ENCODE peak calls at places on chromosomes 4 and X, in eight cellular contexts. R is progenitor cell of endocrine pancreas, E is SK-N-SH, K is sigmoid colon, T is A673, X is suprapubic skin, O is AG04450, S is lower lobe of right lung. D is an unnamed sample.

GRCh38 chr4:174545268-174545667 is 23.0 kb upstream of the HPGD start:
- DNase-seq in R (no peak), S (no peak), X (no peak), T (no peak), O (no peak), K (no peak), E (no peak), D (no peak)

GRCh38 chr4:11182031-11182430 is 246.7 kb downstream of the HS3ST1 start:
- DNase-seq in T (no peak), O (no peak), E (no peak), K (no peak), R (no peak), X (no peak), S (no peak), D (no peak)

GRCh38 chrX:11557120-11557519 is 108.6 kb downstream of the ARHGAP6 start:
- DNase-seq in E (no peak), S (no peak), O (no peak), T (no peak), R (no peak), X (no peak), K (no peak), D (no peak)

GRCh38 chr4:1082215-1083182 is 30.9 kb downstream of the RNF212 start:
- DNase-seq in K (peak), X (peak), R (no peak), O (peak), T (peak), S (peak), E (no peak), D (no peak)

GRCh38 chr4:53734584-53735363 is 143.5 kb upstream of the LNX1 start:
- DNase-seq in S (no peak), K (no peak), R (no peak), E (no peak), O (no peak), X (no peak), T (no peak), D (no peak)

GRCh38 chrX:136209016-136209738 is 42.0 kb downstream of the MAP7D3 start:
- DNase-seq in O (no peak), R (no peak), X (no peak), T (peak), K (peak), E (peak), S (no peak), D (no peak)

GRCh38 chr4:161466321-161466720 is 697.5 kb downstream of the FSTL5 start:
- DNase-seq in E (peak), X (no peak), K (no peak), S (no peak), R (no peak), T (no peak), O (no peak), D (no peak)

GRCh38 chrX:68299923-68300322 is 133.4 kb downstream of the OPHN1 start:
- DNase-seq in K (no peak), S (no peak), X (no peak), T (no peak), R (no peak), O (no peak), E (no peak), D (no peak)

GRCh38 chr4:153929651-153930050 is 140.8 kb upstream of the SFRP2 start:
- DNase-seq in T (no peak), S (no peak), R (no peak), E (no peak), K (no peak), X (no peak), O (no peak), D (no peak)

GRCh38 chr4:126938023-126938422 is 694.7 kb upstream of the INTU start:
- DNase-seq in E (no peak), O (no peak), R (no peak), S (no peak), X (no peak), K (no peak), T (no peak), D (no peak)

GRCh38 chr4:23614284-23614892 is 275.5 kb downstream of the PPARGC1A start:
- DNase-seq in R (no peak), O (no peak), T (peak), E (peak), X (no peak), S (no peak), K (no peak), D (no peak)

GRCh38 chr4:140904904-140905303 is 148.7 kb upstream of the TBC1D9 start:
- DNase-seq in E (no peak), X (no peak), T (no peak), K (no peak), R (no peak), O (no peak), S (no peak), D (no peak)

GRCh38 chr4:129087516-129087915 is 5.8 kb downstream of the SCLT1 start:
- DNase-seq in S (no peak), O (no peak), E (no peak), R (no peak), T (no peak), X (no peak), K (no peak), D (no peak)

GRCh38 chrX:361231-362145 is 25.2 kb downstream of the PPP2R3B start:
- DNase-seq in K (no peak), T (no peak), S (no peak), E (no peak), X (peak), O (no peak), R (no peak), D (no peak)

GRCh38 chrX:26631385-26631784 is 415.4 kb downstream of the MAGEB5 start:
- DNase-seq in E (no peak), R (no peak), X (no peak), O (no peak), K (no peak), S (no peak), T (no peak), D (no peak)

GRCh38 chr4:33722800-33723511 is 2521.4 kb downstream of the ARAP2 start:
- DNase-seq in O (no peak), R (no peak), K (no peak), E (peak), S (no peak), T (peak), X (no peak), D (no peak)

GRCh38 chrX:33032700-33033099 is 178.6 kb downstream of the DMD start:
- DNase-seq in O (no peak), S (no peak), E (no peak), T (no peak), R (no peak), K (no peak), X (no peak), D (no peak)

GRCh38 chr4:113368056-113368455 is 318.6 kb downstream of the ANK2 start:
- DNase-seq in E (no peak), S (no peak), K (no peak), O (peak), R (no peak), T (no peak), X (no peak), D (no peak)

GRCh38 chrX:108316456-108316855 is 121.8 kb downstream of the COL4A6 start:
- DNase-seq in E (no peak), S (no peak), R (no peak), O (no peak), K (no peak), T (no peak), X (no peak), D (no peak)

GRCh38 chr4:147765121-147765521 is 33.2 kb downstream of the ARHGAP10 start:
- DNase-seq in S (no peak), O (no peak), X (no peak), R (no peak), E (no peak), T (no peak), K (no peak), D (no peak)

DNA sequence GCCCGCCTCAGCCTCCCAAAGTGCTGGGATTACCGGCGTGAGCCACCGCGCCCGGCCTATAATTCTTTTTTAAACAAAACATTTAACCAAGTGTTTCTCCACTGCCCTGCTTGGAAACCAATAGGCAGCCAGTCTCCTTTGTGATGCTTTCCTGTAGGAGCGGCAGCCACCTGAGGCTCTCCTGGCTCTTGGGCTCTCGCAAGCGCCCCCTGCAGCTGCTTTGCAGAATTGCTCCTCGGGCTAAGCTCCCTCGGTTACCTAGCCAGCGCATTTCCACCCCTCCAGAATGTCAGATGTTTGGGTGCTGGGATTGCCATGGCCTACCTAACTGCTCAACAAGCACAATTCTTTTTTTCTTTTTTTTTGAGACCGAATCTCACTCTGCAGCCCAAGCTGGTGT is 7.7 kb downstream of the S100P start:
- DNase-seq in R (no peak), X (no peak), S (no peak), K (no peak), T (peak), E (no peak), O (no peak), D (no peak)
- TF ChIP-seq CTCF in R (peak), X (no peak), S (peak), K (no peak), T (peak), E (peak), O (peak), D (peak)

DNA sequence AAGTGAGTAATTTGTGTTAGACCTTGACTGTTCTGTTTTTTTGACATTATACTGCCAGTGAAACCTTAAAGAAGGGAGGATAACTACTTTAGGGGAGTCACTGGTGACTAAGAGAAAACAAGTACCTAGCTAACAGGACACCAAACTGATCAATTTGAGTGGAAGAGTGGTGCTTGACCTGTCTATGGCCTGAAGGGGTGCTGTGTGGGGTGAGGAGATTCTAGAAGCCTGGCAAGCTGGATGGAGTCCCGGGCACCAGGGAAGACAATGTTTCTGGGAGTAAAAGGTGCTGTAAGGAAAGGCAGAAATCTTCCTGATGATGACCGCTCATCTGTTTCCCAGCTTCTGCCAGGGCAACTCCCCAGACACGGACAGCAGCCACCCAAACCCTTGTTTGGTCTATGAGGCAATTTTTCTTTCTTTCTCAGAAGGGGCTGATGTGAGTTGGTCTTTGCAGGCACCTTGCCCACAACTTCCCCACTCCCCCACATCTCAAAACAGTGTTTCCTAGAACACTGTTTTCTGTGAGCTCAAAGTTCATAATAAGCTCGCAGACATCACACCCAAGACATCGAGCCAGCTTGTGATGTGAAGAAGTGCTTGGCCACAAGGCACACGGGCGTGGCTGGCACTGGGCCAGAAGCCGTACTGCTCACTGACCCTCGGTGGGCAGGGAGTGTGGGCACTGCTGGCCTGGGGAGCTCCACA is 4.6 kb downstream of the TXK start:
- DNase-seq in T (no peak), O (no peak), R (no peak), S (no peak), E (no peak), X (no peak), K (no peak), D (no peak)
- TF ChIP-seq CTCF in T (no peak), O (no peak), R (peak), S (no peak), E (peak), X (no peak), K (no peak), D (no peak)

GRCh38 chr4:143375326-143376073 is 38.8 kb downstream of the GAB1 start:
- DNase-seq in O (no peak), X (no peak), E (peak), T (peak), R (no peak), S (no peak), K (no peak), D (no peak)
- TF ChIP-seq CTCF in O (peak), X (no peak), E (peak), T (peak), R (no peak), S (peak), K (no peak), D (peak)

DNA sequence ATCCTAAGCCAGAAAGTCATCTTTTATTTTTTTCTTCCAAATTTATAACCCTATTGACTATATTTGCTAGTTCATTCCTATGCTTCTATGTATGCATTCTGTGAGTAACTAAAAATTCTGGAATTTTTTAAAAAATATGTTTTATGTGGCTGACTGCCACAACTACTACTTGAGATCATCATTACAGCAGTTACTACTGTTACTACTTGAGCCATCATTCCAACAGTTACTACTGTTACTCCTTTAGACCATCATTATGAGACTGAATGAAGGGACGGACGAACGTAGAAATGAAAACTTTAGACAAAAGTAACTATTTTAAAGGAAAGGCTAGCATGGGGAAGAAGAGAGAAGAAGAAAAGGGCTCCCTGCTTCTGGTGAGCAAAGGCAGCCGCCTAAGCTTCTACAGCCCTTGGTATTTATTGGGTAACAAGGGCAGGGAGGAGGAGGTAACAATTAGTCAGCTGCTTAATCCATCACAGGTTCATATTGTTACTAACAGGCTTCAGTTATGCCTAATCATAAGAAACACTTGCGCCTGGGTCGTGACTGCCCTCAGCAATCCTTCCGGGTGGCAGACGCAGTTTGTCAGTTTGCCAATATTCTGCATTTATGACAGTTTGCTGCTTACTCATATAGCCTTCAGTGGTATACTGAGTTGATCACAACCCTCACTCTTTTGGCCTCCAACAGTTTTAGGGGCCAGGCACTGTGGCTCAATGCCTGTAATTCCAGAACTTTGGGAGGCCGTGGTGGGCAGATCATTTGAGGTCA is 80.5 kb downstream of the PDLIM5 start:
- DNase-seq in E (no peak), S (no peak), O (no peak), R (no peak), X (no peak), K (no peak), T (peak), D (no peak)
- TF ChIP-seq CTCF in E (no peak), S (no peak), O (no peak), R (no peak), X (no peak), K (no peak), T (no peak), D (no peak)

GRCh38 chr4:25658357-25658771 is 2.7 kb downstream of the SLC34A2 start:
- DNase-seq in T (no peak), X (no peak), S (no peak), K (no peak), E (no peak), O (no peak), R (no peak), D (no peak)
- TF ChIP-seq CTCF in T (no peak), X (no peak), S (no peak), K (no peak), E (no peak), O (no peak), R (no peak), D (no peak)

GRCh38 chrX:50677789-50678188 is 136.2 kb downstream of the SHROOM4 start:
- DNase-seq in R (no peak), O (no peak), K (no peak), S (no peak), T (no peak), E (no peak), X (no peak), D (no peak)

GRCh38 chrX:50684871-50685270 is 129.1 kb downstream of the SHROOM4 start:
- DNase-seq in E (no peak), K (no peak), O (no peak), S (no peak), X (no peak), T (peak), R (no peak), D (no peak)

GRCh38 chrX:50680990-50681389 is 133.0 kb downstream of the SHROOM4 start:
- DNase-seq in E (peak), K (no peak), X (no peak), O (no peak), T (peak), S (no peak), R (no peak), D (no peak)
- TF ChIP-seq CTCF in E (peak), K (no peak), X (no peak), O (peak), T (peak), S (peak), R (peak), D (peak)

D was measured in osteocyte.